ENCODE peak calls at places on chromosome 1, in five cellular contexts. T, V, C, G and B are unnamed samples.

GRCh38 chr1:230517326-230517725 is 91.2 kb upstream of the PGBD5 start:
- DNase-seq in G (no peak), C (no peak), V (no peak), T (no peak), B (no peak)

GRCh38 chr1:209715314-209715713 is 10.7 kb downstream of the HSD11B1 start:
- DNase-seq in C (no peak), V (no peak), T (no peak), G (no peak), B (no peak)

GRCh38 chr1:51902456-51902855 is 23.9 kb upstream of the NRDC start:
- DNase-seq in V (no peak), C (no peak), G (no peak), T (no peak), B (no peak)

GRCh38 chr1:151976868-151977267 is 16.8 kb downstream of the S100A10 start:
- DNase-seq in C (peak; percentile 68), V (no peak), G (no peak), T (no peak), B (no peak)

GRCh38 chr1:114154963-114155322 is 1.3 kb upstream of the SYT6 start:
- DNase-seq in C (no peak), G (peak; percentile 44), T (no peak), V (no peak), B (no peak)

GRCh38 chr1:183199304-183199703 is 13.2 kb downstream of the LAMC2 start:
- DNase-seq in C (no peak), G (no peak), T (no peak), V (no peak), B (no peak)

GRCh38 chr1:61170328-61171238 is 88.2 kb downstream of the NFIA start:
- DNase-seq in V (no peak), T (no peak), G (no peak), C (peak; percentile 49), B (no peak)

GRCh38 chr1:93770640-93771039 is 89.0 kb upstream of the BCAR3 start:
- DNase-seq in V (no peak), G (peak; percentile 31), C (peak; percentile 27), T (no peak), B (no peak)

GRCh38 chr1:30524840-30525617 is 198.4 kb downstream of the MATN1 start:
- DNase-seq in V (peak; percentile 20), G (peak; percentile 9), T (no peak), C (no peak), B (no peak)

GRCh38 chr1:30526652-30527345 is 196.6 kb downstream of the MATN1 start:
- DNase-seq in V (no peak), T (no peak), G (no peak), C (no peak), B (no peak)

GRCh38 chr1:30525980-30526651 is 197.3 kb downstream of the MATN1 start:
- DNase-seq in T (peak; percentile 83), V (peak; percentile 23), G (peak; percentile 9), C (peak; percentile 44), B (no peak)

GRCh38 chr1:30525631-30525979 is 197.8 kb downstream of the MATN1 start:
- DNase-seq in T (no peak), C (no peak), G (no peak), V (peak; percentile 11), B (no peak)

DNA sequence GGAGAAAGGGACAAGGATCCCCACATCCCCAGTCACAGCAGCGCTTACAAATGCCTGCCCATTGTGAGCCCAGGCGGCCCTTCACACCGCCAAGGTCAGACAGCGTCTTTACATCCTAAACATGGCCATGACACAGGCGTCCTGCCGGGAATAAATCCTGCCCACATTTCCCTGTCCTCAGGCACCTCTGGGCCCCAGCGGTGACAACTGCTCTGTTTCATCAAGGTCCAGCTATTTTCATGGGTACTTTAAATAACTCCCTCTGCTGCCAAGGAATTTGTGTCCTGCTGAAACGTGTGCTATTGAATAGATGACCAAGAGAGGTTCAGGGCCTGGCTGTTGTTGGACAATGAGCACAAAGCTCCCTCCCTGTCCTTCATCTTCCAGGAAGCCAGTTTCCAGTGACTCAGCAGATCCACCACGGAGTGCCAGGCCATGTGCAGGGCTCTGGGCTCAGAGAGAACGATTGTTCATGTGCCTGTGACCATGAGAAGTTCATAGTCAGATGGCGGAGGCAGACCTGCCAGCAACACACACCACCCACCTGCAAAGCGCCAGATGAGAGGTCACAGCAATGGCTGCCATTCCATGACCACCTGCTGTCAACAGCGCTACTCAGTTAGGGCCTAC is 195.8 kb downstream of the MATN1 start:
- DNase-seq in V (peak; percentile 21), G (no peak), C (no peak), T (peak; percentile 91), B (no peak)
- TF ChIP-seq POLR2A in V (no peak), G (no peak), C (no peak), T (no peak), B (no peak)

DNA sequence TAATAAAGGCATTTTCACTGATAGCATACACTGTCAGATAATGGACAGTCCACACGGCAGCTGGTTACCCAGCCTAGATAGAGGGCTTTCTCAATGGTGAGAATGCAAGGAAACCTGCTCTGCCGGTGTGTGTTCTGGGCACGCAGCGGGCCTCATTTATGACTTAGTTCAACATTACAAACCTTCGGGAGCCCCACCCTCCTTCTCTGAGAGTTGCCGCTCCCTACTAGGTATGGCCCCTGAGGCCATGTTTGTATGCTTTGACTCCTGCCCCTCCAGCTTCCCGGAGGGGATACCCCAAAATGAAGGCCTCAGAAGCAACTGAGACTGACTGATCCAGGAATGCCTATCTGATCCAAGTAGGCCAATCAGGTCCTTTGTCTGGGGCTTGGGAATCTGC is 17.2 kb upstream of the FABP3 start:
- DNase-seq in T (no peak), V (peak; percentile 65), C (no peak), G (no peak), B (no peak)
- TF ChIP-seq POLR2A in T (no peak), V (no peak), C (no peak), G (no peak), B (no peak)

GRCh38 chr1:153659656-153660055 is 1.2 kb downstream of the SNAPIN start:
- DNase-seq in T (peak; percentile 9), V (no peak), C (no peak), G (no peak), B (no peak)

GRCh38 chr1:153662269-153662668 is 3.8 kb downstream of the SNAPIN start:
- DNase-seq in G (no peak), V (no peak), C (no peak), T (no peak), B (no peak)

GRCh38 chr1:153663211-153663610 is 4.7 kb downstream of the SNAPIN start:
- DNase-seq in T (peak; percentile 9), V (no peak), G (peak; percentile 71), C (peak; percentile 65), B (no peak)

GRCh38 chr1:153659175-153659534 is 652 bp downstream of the SNAPIN start:
- DNase-seq in C (no peak), V (no peak), G (no peak), T (peak; percentile 22), B (no peak)

DNA sequence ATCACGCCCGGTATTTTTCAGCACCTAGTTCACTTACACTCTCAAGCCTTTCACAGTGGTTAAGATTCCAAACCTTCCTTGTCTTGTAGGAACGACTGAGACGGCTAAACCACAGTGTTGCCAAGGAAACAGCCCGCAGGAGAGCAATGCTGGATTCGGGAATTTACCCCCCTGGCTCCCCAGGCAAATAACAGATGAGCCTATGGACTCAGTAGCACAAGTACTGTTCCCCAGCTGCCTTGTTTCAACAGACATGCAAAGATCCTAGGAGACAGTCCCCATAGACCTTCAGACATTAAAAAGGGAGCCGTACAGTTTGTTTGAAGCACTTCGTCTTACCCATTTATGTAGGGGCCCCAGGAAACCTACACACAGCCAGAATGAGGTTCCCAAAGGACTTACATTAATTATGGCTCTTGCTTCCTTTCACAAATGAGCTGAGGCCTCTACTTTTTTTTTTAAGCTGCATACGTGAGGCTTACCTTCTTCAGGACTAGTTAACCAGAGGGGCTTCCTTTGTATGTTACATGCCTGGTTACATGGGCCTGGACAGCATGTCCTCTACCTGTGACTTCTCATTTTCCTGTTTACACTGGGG is 2.7 kb downstream of the SNAPIN start:
- DNase-seq in T (peak; percentile 4), G (peak; percentile 34), C (no peak), V (no peak), B (no peak)
- TF ChIP-seq POLR2A in T (no peak), G (no peak), C (no peak), V (no peak), B (no peak)

GRCh38 chr1:241569848-241570247 is 37.7 kb downstream of the KMO start:
- DNase-seq in G (no peak), T (no peak), V (no peak), C (no peak), B (no peak)
- TF ChIP-seq POLR2A in G (no peak), T (no peak), V (no peak), C (no peak), B (no peak)

DNA sequence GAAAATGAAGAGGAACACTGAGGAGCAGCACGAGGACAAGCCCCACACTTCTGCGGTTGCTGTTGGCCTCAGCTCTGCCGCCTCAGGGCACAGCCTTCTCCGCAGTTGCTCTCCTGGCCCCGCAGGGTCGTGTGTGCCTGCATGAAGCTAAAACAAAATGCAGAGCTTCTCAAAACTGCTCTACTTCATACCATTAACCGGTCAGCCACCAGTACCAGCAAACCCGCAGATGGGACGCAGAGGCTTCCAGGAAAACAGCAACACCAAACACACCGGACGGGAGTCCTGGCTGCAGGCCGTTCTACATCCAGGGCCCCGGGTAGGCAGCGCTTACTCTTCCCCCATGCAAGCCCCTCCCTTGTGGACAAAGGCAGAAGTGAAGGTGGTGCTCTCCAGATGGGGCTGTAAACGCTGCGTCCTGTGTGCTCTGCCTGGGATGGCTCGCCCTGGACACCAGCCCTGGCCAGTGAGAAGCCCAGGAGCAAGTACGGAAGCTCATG is 7.1 kb upstream of the C1orf159 start:
- DNase-seq in G (peak; percentile 71), C (no peak), T (peak; percentile 19), V (no peak), B (no peak)
- TF ChIP-seq POLR2A in G (no peak), C (no peak), T (no peak), V (no peak), B (no peak)